ENCODE peak calls at places on chromosomes 11 and 22, in ten cellular contexts. X is fibroblast of the aortic adventitia; L is heart right ventricle; M is NCI-H2107; U is T-helper 17 cell; S is stimulated activated effector memory CD8-positive, alpha-beta T cell treated with anti-CD3 and anti-CD28 coated beads, Interleukin-12 subunit alpha, Interleukin-12 subunit beta, amount 100 ng/mL, for 72 hours; B is substantia nigra; Z is nucleus accumbens; O is GDM1; V is left colon. I is an unnamed sample.

GRCh38 chr11:47715082-47715669 is at the start of gene AGBL2:
- DNase-seq in X (peak; percentile 49), S (peak; percentile 91), Z (peak; percentile 44), O (no peak), L (peak; percentile 76), U (peak; percentile 75), B (peak; percentile 16), V (peak; percentile 84), M (peak; percentile 35), I (peak; percentile 25)

GRCh38 chr11:11267312-11267711 is 85.7 kb downstream of the CSNK2A3 start:
- DNase-seq in M (no peak), S (no peak), V (no peak), Z (no peak), O (no peak), L (no peak), X (no peak), U (no peak), B (no peak), I (no peak)

GRCh38 chr22:47165998-47166397 is 403.5 kb downstream of the TBC1D22A start:
- DNase-seq in O (no peak), B (no peak), X (no peak), M (no peak), Z (no peak), U (no peak), V (no peak), L (no peak), S (no peak), I (peak; percentile 1)

GRCh38 chr11:3161720-3162409 is 3.2 kb downstream of the OSBPL5 start:
- DNase-seq in M (no peak), S (no peak), B (no peak), Z (no peak), U (no peak), X (no peak), L (no peak), V (peak; percentile 11), O (no peak), I (no peak)

GRCh38 chr22:19514831-19515565 is 9.2 kb downstream of the CLDN5 start:
- DNase-seq in M (peak; percentile 19), O (no peak), S (no peak), U (no peak), X (no peak), L (no peak), Z (no peak), B (no peak), V (no peak), I (no peak)

GRCh38 chr11:70844387-70844786 is 408.0 kb downstream of the SHANK2 start:
- DNase-seq in V (no peak), S (no peak), B (no peak), X (no peak), L (no peak), Z (no peak), O (no peak), U (no peak), M (no peak), I (no peak)

GRCh38 chr11:119599864-119600593 is 129.0 kb downstream of the NECTIN1 start:
- DNase-seq in L (no peak), U (no peak), M (no peak), O (no peak), X (no peak), Z (no peak), V (no peak), B (no peak), S (no peak), I (no peak)

GRCh38 chr11:61820174-61820573 is 3.4 kb upstream of the FADS1 start:
- DNase-seq in L (no peak), B (no peak), O (no peak), X (peak; percentile 40), S (no peak), Z (no peak), U (no peak), M (no peak), V (no peak), I (no peak)

GRCh38 chr11:20474176-20474950 is 86.8 kb downstream of the PRMT3 start:
- DNase-seq in S (no peak), B (no peak), Z (no peak), M (no peak), V (no peak), X (no peak), U (no peak), O (no peak), L (peak; percentile 12), I (no peak)

GRCh38 chr11:96960926-96961325 is 571.1 kb downstream of the JRKL start:
- DNase-seq in O (no peak), L (no peak), S (no peak), U (no peak), Z (no peak), X (no peak), V (no peak), B (no peak), M (no peak), I (no peak)

GRCh38 chr11:70437111-70437784 is 38.9 kb downstream of the CTTN start:
- DNase-seq in V (no peak), M (no peak), Z (no peak), U (no peak), O (no peak), B (no peak), X (no peak), L (no peak), S (no peak), I (no peak)

GRCh38 chr11:70506986-70507385 is 108.7 kb downstream of the CTTN start:
- DNase-seq in V (no peak), U (no peak), S (no peak), X (no peak), Z (peak; percentile 31), L (no peak), O (no peak), M (no peak), B (no peak), I (no peak)

GRCh38 chr22:28585324-28585723 is 94.3 kb downstream of the TTC28 start:
- DNase-seq in O (no peak), U (no peak), M (no peak), X (no peak), V (no peak), B (no peak), Z (no peak), L (no peak), S (no peak), I (no peak)